ENCODE peak calls at places on chromosome 3, in seven cellular contexts. Y, I, M, Z, F, G and J are unnamed samples.

GRCh38 chr3:63015614-63016016 is 140.4 kb upstream of the CADPS start:
- DNase-seq in Y (no peak), I (no peak), M (peak; percentile 93), Z (no peak), F (no peak), G (no peak), J (peak; percentile 67)

GRCh38 chr3:19866751-19867347 is 67.2 kb downstream of the EFHB start:
- DNase-seq in Y (no peak), I (peak; percentile 75), M (peak; percentile 77), Z (no peak), F (peak; percentile 81), G (peak; percentile 71), J (peak; percentile 65)

GRCh38 chr3:38636464-38636863 is 13.0 kb downstream of the SCN5A start:
- DNase-seq in Y (no peak), I (no peak), M (no peak), Z (no peak), F (no peak), G (no peak), J (no peak)

GRCh38 chr3:107241217-107241616 is 136.0 kb upstream of the CCDC54 start:
- DNase-seq in Y (no peak), I (peak; percentile 77), M (peak; percentile 45), Z (peak; percentile 21), F (peak; percentile 30), G (peak; percentile 47), J (peak; percentile 20)

GRCh38 chr3:56812749-56813655 is 11.3 kb upstream of the ARHGEF3 start:
- DNase-seq in Y (no peak), I (peak; percentile 54), M (no peak), Z (no peak), F (peak; percentile 48), G (peak; percentile 36), J (no peak)

GRCh38 chr3:143203848-143204247 is 84.3 kb downstream of the CHST2 start:
- DNase-seq in Y (no peak), I (peak; percentile 11), M (no peak), Z (no peak), F (no peak), G (peak; percentile 44), J (no peak)

GRCh38 chr3:141402476-141403171 is 34.3 kb downstream of the ZBTB38 start:
- DNase-seq in Y (no peak), I (peak; percentile 60), M (peak; percentile 82), Z (peak; percentile 80), F (peak; percentile 71), G (peak; percentile 76), J (peak; percentile 58)

GRCh38 chr3:7015683-7016440 is 154.9 kb downstream of the GRM7 start:
- DNase-seq in Y (peak; percentile 49), I (no peak), M (peak; percentile 69), Z (no peak), F (no peak), G (peak; percentile 14), J (no peak)

GRCh38 chr3:197088370-197088769 is 58.8 kb upstream of the MELTF start:
- DNase-seq in Y (no peak), I (no peak), M (no peak), Z (no peak), F (no peak), G (no peak), J (no peak)

DNA sequence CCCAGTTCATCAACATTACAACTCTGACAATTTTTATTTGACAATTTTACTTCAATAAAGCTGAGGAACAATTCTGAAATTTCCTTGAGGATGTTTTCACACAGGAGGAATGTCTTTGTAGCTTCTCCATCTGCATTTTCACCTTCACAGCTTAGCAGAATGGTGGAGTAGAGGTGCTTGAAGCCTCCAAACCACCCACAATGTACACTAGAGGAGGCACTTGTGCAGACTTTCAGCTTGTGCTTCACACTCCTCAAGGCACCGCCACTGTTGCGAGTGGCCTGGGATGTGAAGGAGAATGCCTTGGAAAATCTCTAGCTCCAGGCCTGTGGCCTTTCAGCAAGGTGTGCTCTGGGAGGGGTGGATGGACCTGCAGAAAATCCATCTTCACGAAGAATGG is 181.9 kb downstream of the EPHB1 start:
- DNase-seq in Y (no peak), I (no peak), M (no peak), Z (no peak), F (no peak), G (no peak), J (no peak)
- TF ChIP-seq CTCF in Y (peak; percentile 2), I (no peak), M (peak; percentile 19), Z (no peak), F (no peak), G (no peak), J (no peak)

DNA sequence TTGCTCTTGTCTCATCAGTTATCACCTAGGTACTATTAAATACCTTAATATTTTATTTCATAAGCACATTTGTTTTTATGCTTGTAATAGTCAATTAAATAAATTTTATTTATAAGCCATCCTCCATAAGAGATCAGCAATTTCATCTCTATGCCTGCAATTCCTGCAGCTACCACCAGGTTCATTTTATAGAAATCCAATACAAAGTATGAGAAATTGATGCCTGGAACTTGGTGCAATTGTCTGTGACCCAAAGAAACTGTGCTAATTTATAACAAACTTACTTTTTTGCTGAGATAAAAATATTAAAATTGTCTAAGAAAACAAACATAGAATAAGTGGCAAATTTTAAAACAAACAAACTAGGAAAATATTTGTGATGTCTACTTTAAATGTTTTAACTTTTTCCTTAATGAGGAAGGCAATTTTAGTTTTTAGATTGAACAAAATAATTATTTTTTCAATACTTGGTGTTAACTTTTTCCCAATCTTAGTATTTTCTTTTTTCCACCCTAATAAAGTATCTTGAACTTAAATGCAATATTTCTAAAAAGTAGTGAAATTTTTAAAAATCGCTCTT is 1026.6 kb downstream of the ROBO1 start:
- DNase-seq in Y (no peak), I (peak; percentile 22), M (no peak), Z (no peak), F (no peak), G (no peak), J (no peak)
- TF ChIP-seq CTCF in Y (peak; percentile 61), I (peak; percentile 64), M (peak; percentile 62), Z (no peak), F (peak; percentile 56), G (peak; percentile 48), J (peak; percentile 96)

GRCh38 chr3:127543441-127543840 is 47.1 kb downstream of the TPRA1 start:
- DNase-seq in Y (no peak), I (no peak), M (no peak), Z (no peak), F (no peak), G (no peak), J (no peak)

GRCh38 chr3:127546517-127546916 is 44.0 kb downstream of the TPRA1 start:
- DNase-seq in Y (no peak), I (no peak), M (no peak), Z (no peak), F (no peak), G (no peak), J (no peak)

GRCh38 chr3:127545711-127546457 is 44.6 kb downstream of the TPRA1 start:
- DNase-seq in Y (no peak), I (no peak), M (no peak), Z (no peak), F (no peak), G (no peak), J (no peak)

GRCh38 chr3:127544151-127544805 is 46.3 kb downstream of the TPRA1 start:
- DNase-seq in Y (no peak), I (peak; percentile 80), M (peak; percentile 90), Z (peak; percentile 68), F (peak; percentile 79), G (peak; percentile 48), J (peak; percentile 80)

GRCh38 chr3:127544806-127545545 is 45.6 kb downstream of the TPRA1 start:
- DNase-seq in Y (no peak), I (no peak), M (peak; percentile 18), Z (no peak), F (no peak), G (no peak), J (no peak)
- TF ChIP-seq CTCF in Y (no peak), I (no peak), M (no peak), Z (no peak), F (no peak), G (peak; percentile 0), J (no peak)

GRCh38 chr3:193592841-193593665 is at the start of gene OPA1:
- DNase-seq in Y (peak; percentile 82), I (peak; percentile 99), M (peak; percentile 100), Z (peak; percentile 98), F (peak; percentile 99), G (peak; percentile 99), J (peak; percentile 97)
- TF ChIP-seq CTCF in Y (peak; percentile 12), I (peak; percentile 11), M (peak; percentile 45), Z (peak; percentile 57), F (peak; percentile 35), G (peak; percentile 27), J (no peak)

GRCh38 chr3:81442758-81443456 is 318.5 kb downstream of the GBE1 start:
- DNase-seq in Y (no peak), I (no peak), M (no peak), Z (no peak), F (no peak), G (no peak), J (no peak)

GRCh38 chr3:81440666-81441065 is 320.8 kb downstream of the GBE1 start:
- DNase-seq in Y (no peak), I (no peak), M (no peak), Z (no peak), F (no peak), G (no peak), J (no peak)

GRCh38 chr3:81436182-81436581 is 325.3 kb downstream of the GBE1 start:
- DNase-seq in Y (no peak), I (no peak), M (no peak), Z (no peak), F (no peak), G (no peak), J (no peak)

GRCh38 chr3:81437683-81438082 is 323.8 kb downstream of the GBE1 start:
- DNase-seq in Y (no peak), I (no peak), M (peak; percentile 22), Z (no peak), F (no peak), G (no peak), J (no peak)

DNA sequence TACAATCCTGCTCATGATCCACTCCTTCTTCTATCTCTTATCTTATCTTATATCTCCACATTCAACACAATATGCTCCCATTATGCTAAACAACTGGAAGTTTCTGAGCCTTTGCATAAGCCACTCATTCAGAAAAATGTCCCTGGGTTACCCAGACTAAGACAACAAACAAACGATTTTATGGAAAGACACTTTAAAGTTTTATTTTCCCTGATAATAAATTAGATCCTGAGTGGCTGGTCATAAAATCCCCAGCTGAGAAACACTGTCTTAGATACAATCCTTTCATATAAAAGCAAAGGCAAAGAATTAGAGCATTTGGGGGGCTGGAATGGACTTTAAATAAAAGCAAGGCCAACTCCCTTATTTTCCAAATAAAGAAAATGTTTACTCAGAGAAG is 322.4 kb downstream of the GBE1 start:
- DNase-seq in Y (no peak), I (no peak), M (no peak), Z (no peak), F (no peak), G (no peak), J (no peak)
- TF ChIP-seq CTCF in Y (no peak), I (no peak), M (no peak), Z (no peak), F (no peak), G (no peak), J (no peak)

DNA sequence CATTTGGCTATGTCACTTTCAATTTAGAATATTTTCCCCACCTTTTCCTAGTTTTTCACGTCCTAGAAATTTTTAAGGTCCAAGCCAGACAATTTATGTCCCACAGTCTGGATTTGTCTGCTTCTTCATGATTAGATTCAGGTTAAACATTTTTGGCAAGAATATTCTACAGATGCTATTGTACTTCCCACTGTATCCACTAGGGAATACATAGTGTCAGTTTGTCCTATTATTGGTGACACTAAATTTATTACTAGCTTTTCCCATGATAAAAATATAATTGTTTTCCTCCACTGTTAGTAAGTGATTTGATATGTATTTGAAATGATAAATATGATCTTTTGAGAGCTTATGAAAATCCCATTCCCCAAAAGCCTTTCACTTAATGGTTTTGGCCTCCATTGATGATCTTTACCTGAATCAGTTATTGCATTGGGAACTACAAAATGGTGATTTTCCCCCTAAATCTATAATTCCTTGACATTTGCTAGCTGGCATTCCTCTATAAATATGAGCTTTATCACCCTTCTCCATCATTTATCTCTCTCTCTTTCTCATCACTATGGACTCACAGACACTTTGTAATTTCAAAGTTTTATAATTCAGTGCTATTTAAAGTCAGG is 8.3 kb downstream of the ARL14 start:
- DNase-seq in Y (no peak), I (no peak), M (no peak), Z (no peak), F (peak; percentile 28), G (no peak), J (no peak)
- TF ChIP-seq CTCF in Y (peak; percentile 40), I (peak; percentile 22), M (peak; percentile 37), Z (no peak), F (peak; percentile 49), G (peak; percentile 41), J (peak; percentile 79)